ENCODE peak calls at places on chromosomes 5 and 9, in four cellular contexts. One of them, this sample, is unnamed.

GRCh38 chr5:65199988-65200668 is 281.6 kb downstream of the ADAMTS6 start:
- DNase-seq in Caco-2: no peak
- DNase-seq in astrocyte: peak
- DNase-seq in iPS DF 6.9: no peak
- DNase-seq in this sample: peak

GRCh38 chr5:159915913-159916840 is at the start of gene ADRA1B:
- DNase-seq in Caco-2: peak
- DNase-seq in astrocyte: no peak
- DNase-seq in iPS DF 6.9: no peak
- DNase-seq in this sample: no peak

GRCh38 chr5:168477060-168477459 is 9.2 kb upstream of the RARS1 start:
- DNase-seq in Caco-2: peak
- DNase-seq in astrocyte: peak
- DNase-seq in iPS DF 6.9: no peak
- DNase-seq in this sample: peak

GRCh38 chr5:175162036-175162435 is 281.9 kb downstream of the DRD1 start:
- DNase-seq in Caco-2: no peak
- DNase-seq in astrocyte: no peak
- DNase-seq in iPS DF 6.9: no peak
- DNase-seq in this sample: no peak

GRCh38 chr9:82273121-82273520 is 284.5 kb downstream of the SPATA31D1 start:
- DNase-seq in Caco-2: no peak
- DNase-seq in astrocyte: peak
- DNase-seq in iPS DF 6.9: no peak
- DNase-seq in this sample: no peak

GRCh38 chr5:172830876-172831662 is 3.0 kb upstream of the ERGIC1 start:
- DNase-seq in Caco-2: no peak
- DNase-seq in astrocyte: peak
- DNase-seq in iPS DF 6.9: no peak
- DNase-seq in this sample: peak

GRCh38 chr9:114387678-114388431 is at the start of gene AKNA:
- DNase-seq in Caco-2: no peak
- DNase-seq in astrocyte: peak
- DNase-seq in iPS DF 6.9: no peak
- DNase-seq in this sample: peak

GRCh38 chr9:126057461-126057860 is 269.2 kb upstream of the MVB12B start:
- DNase-seq in Caco-2: no peak
- DNase-seq in astrocyte: no peak
- DNase-seq in iPS DF 6.9: no peak
- DNase-seq in this sample: no peak

GRCh38 chr5:35990941-35991592 is at the start of gene UGT3A1:
- DNase-seq in Caco-2: no peak
- DNase-seq in astrocyte: no peak
- DNase-seq in iPS DF 6.9: peak
- DNase-seq in this sample: no peak

GRCh38 chr5:125505062-125505461 is 758.6 kb upstream of the ZNF608 start:
- DNase-seq in Caco-2: no peak
- DNase-seq in astrocyte: no peak
- DNase-seq in iPS DF 6.9: no peak
- DNase-seq in this sample: no peak

DNA sequence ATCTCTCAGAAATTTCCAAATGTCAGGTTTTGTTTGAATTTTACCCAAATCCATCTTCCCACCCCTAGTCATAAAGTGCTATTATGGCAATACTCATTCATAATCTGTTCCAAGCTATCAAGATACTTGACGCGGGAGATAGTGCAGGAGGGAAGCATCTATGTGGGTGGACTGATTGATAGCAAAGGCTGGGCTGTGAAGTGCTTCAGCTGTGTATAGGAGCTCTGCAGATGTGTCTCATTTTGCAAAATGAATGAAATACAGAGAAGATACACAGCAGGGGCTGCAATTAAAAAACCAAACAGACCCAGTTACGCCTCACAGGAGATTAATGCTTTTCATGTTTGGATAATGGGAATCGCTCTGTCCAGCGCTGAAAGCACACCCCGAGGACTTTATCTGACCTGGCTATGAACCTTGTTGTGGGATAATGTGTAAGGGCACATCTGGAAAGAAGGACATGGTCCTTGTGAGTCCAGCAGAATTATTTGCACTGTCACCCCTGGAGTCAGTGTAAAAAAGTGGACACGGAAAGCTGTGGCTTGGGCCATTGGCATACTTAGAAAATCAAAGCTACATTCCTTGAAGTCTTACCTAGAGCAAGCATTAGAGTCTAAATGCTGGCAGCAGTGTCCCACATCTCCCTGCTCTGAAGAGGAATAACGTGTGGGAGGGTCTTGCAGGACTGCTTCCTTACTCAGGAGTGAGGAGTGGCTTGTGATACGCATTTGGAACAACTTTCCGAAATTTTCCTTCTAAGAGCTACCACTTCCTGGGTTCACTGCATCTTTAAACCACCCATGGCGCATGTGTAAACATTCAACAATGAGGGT is 2.5 kb downstream of the SH3RF2 start:
- DNase-seq in Caco-2: no peak
- DNase-seq in astrocyte: peak
- DNase-seq in iPS DF 6.9: no peak
- DNase-seq in this sample: no peak
- H3K4me3 ChIP-seq in Caco-2: peak
- H3K4me3 ChIP-seq in astrocyte: peak
- H3K4me3 ChIP-seq in iPS DF 6.9: no peak
- H3K4me3 ChIP-seq in this sample: no peak

GRCh38 chr5:115543365-115543700 is 1.2 kb downstream of the FEM1C start:
- DNase-seq in Caco-2: peak
- DNase-seq in astrocyte: no peak
- DNase-seq in iPS DF 6.9: no peak
- DNase-seq in this sample: no peak

GRCh38 chr5:115542651-115543364 is 1.8 kb downstream of the FEM1C start:
- DNase-seq in Caco-2: no peak
- DNase-seq in astrocyte: no peak
- DNase-seq in iPS DF 6.9: no peak
- DNase-seq in this sample: no peak

GRCh38 chr5:115543931-115544370 is 624 bp downstream of the FEM1C start:
- DNase-seq in Caco-2: peak
- DNase-seq in astrocyte: no peak
- DNase-seq in iPS DF 6.9: no peak
- DNase-seq in this sample: no peak

GRCh38 chr5:115541586-115541985 is 3.0 kb downstream of the FEM1C start:
- DNase-seq in Caco-2: no peak
- DNase-seq in astrocyte: no peak
- DNase-seq in iPS DF 6.9: no peak
- DNase-seq in this sample: no peak

GRCh38 chr5:115542076-115542475 is 2.5 kb downstream of the FEM1C start:
- DNase-seq in Caco-2: no peak
- DNase-seq in astrocyte: no peak
- DNase-seq in iPS DF 6.9: no peak
- DNase-seq in this sample: no peak
- H3K4me3 ChIP-seq in Caco-2: peak
- H3K4me3 ChIP-seq in astrocyte: peak
- H3K4me3 ChIP-seq in iPS DF 6.9: no peak
- H3K4me3 ChIP-seq in this sample: peak

GRCh38 chr5:93589348-93589662 is 6.3 kb downstream of the NR2F1 start:
- DNase-seq in Caco-2: no peak
- DNase-seq in astrocyte: no peak
- DNase-seq in iPS DF 6.9: no peak
- DNase-seq in this sample: no peak
- H3K4me3 ChIP-seq in Caco-2: no peak
- H3K4me3 ChIP-seq in astrocyte: peak
- H3K4me3 ChIP-seq in iPS DF 6.9: no peak
- H3K4me3 ChIP-seq in this sample: no peak

GRCh38 chr5:33170414-33170813 is 270.4 kb upstream of the TARS1 start:
- DNase-seq in Caco-2: no peak
- DNase-seq in astrocyte: peak
- DNase-seq in iPS DF 6.9: no peak
- DNase-seq in this sample: no peak
- H3K4me3 ChIP-seq in Caco-2: no peak
- H3K4me3 ChIP-seq in astrocyte: no peak
- H3K4me3 ChIP-seq in iPS DF 6.9: no peak
- H3K4me3 ChIP-seq in this sample: no peak

GRCh38 chr5:157273131-157273556 is 7.2 kb downstream of the CYFIP2 start:
- DNase-seq in Caco-2: no peak
- DNase-seq in astrocyte: no peak
- DNase-seq in iPS DF 6.9: no peak
- DNase-seq in this sample: no peak
- H3K4me3 ChIP-seq in Caco-2: no peak
- H3K4me3 ChIP-seq in astrocyte: no peak
- H3K4me3 ChIP-seq in iPS DF 6.9: no peak
- H3K4me3 ChIP-seq in this sample: no peak

This sample was measured in skeletal muscle cell.